ENCODE peak calls at places on chromosomes 6 and 20, in seven cellular contexts. P, C, U, D, Z, X and E are unnamed samples.
A peak's percentile ranks its signal among the peaks of the same experiment; 100 is the strongest.

GRCh38 chr20:36950432-36951197 is 893 bp downstream of the SAMHD1 start:
- DNase-seq in P (no peak), C (peak; percentile 50), U (peak; percentile 20), D (peak; percentile 41), Z (peak; percentile 30), X (peak; percentile 38), E (no peak)

GRCh38 chr20:45044084-45044573 is 56.8 kb downstream of the KCNS1 start:
- DNase-seq in P (no peak), C (peak; percentile 38), U (no peak), D (no peak), Z (peak; percentile 61), X (peak; percentile 33), E (no peak)

GRCh38 chr6:160079686-160080043 is 42.0 kb upstream of the SLC22A1 start:
- DNase-seq in P (no peak), C (no peak), U (no peak), D (no peak), Z (no peak), X (no peak), E (peak; percentile 70)

GRCh38 chr6:99276747-99277146 is 72.7 kb downstream of the FAXC start:
- DNase-seq in P (no peak), C (no peak), U (no peak), D (no peak), Z (peak; percentile 32), X (no peak), E (no peak)

GRCh38 chr20:38201356-38201755 is 36.3 kb upstream of the TGM2 start:
- DNase-seq in P (no peak), C (no peak), U (no peak), D (peak; percentile 40), Z (peak; percentile 94), X (no peak), E (no peak)

GRCh38 chr6:30194797-30195690 is 18.2 kb downstream of the TRIM26 start:
- DNase-seq in P (no peak), C (no peak), U (no peak), D (no peak), Z (no peak), X (no peak), E (no peak)

GRCh38 chr6:8277769-8278168 is 157.6 kb downstream of the SLC35B3 start:
- DNase-seq in P (no peak), C (no peak), U (no peak), D (no peak), Z (no peak), X (no peak), E (no peak)

GRCh38 chr6:37525460-37526357 is 26.0 kb upstream of the CCDC167 start:
- DNase-seq in P (no peak), C (no peak), U (no peak), D (no peak), Z (no peak), X (no peak), E (no peak)

GRCh38 chr6:12458558-12458957 is 168.4 kb downstream of the EDN1 start:
- DNase-seq in P (no peak), C (no peak), U (no peak), D (no peak), Z (no peak), X (no peak), E (no peak)

DNA sequence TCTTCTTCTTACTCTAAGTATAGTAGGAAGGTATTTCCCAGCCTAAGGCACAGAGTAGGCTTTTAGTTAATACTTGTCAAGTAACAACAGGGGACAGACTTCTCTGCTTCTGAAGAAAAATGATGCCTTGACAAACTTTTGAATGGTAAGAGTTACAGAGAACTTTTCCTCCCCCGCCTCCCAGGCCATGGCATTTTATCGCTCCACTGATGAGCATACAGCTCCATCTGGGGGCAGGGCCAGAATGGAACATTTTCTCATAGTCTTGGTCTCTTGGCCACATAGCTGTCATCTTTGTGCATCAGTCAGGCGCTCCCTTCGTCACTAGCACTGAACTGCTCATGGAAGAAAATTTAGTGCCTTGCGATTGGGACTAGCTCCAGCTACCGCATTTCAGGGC is 1066.8 kb upstream of the CITED2 start:
- DNase-seq in P (no peak), C (peak; percentile 89), U (peak; percentile 46), D (peak; percentile 25), Z (peak; percentile 28), X (peak; percentile 56), E (peak; percentile 52)
- TF ChIP-seq CTCF in P (no peak), C (peak; percentile 41), U (peak; percentile 72), D (peak; percentile 59), Z (peak; percentile 78), X (peak; percentile 60), E (peak; percentile 69)

GRCh38 chr6:498795-499231 is 107.3 kb downstream of the IRF4 start:
- DNase-seq in P (no peak), C (no peak), U (no peak), D (no peak), Z (no peak), X (no peak), E (no peak)
- H3K27ac ChIP-seq in P (no peak overlapping the region), C (no peak overlapping the region), U (no peak overlapping the region), D (no peak overlapping the region), Z (no peak overlapping the region), X (no peak overlapping the region), E (no peak overlapping the region)

GRCh38 chr6:33904050-33904827 is 100.4 kb upstream of the MLN start:
- DNase-seq in P (no peak), C (no peak), U (no peak), D (no peak), Z (no peak), X (peak; percentile 36), E (no peak)
- H3K4me1 ChIP-seq in P (no peaks in the 10 kb centered on the region), C (no peaks in the 10 kb centered on the region), U (no peaks in the 10 kb centered on the region), D (no peaks in the 10 kb centered on the region), Z (no peaks in the 10 kb centered on the region), X (peaks cover 21% of the 10 kb centered on the region), E (peaks cover 3% of the 10 kb centered on the region)

GRCh38 chr6:119345114-119345513 is 4.4 kb downstream of the MAN1A1 start:
- DNase-seq in P (no peak), C (no peak), U (no peak), D (no peak), Z (no peak), X (no peak), E (no peak)

GRCh38 chr6:119342430-119342829 is 7.1 kb downstream of the MAN1A1 start:
- DNase-seq in P (no peak), C (no peak), U (no peak), D (no peak), Z (no peak), X (no peak), E (no peak)

GRCh38 chr6:119343573-119344146 is 5.9 kb downstream of the MAN1A1 start:
- DNase-seq in P (no peak), C (no peak), U (no peak), D (no peak), Z (no peak), X (no peak), E (no peak)

GRCh38 chr6:119344306-119344705 is 5.3 kb downstream of the MAN1A1 start:
- DNase-seq in P (no peak), C (no peak), U (no peak), D (no peak), Z (no peak), X (peak; percentile 39), E (no peak)

DNA sequence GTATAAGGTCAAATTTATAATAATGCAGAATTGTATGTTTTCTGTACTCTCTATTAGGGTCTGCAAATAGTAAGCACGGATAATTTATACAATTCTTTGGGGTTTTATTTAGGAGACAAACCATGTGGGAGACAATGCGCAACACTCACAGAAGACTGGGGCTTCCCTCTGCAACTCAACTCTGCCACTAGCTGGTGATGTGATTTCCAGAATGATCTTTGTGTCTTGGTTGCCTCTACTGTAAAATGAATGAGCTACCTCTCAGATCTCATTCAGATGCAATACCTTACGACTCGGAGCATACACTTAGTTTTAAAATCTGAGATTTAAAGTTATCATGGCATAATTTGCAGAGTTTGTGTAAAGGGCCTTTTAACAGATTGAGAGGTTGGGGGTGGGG is 6.4 kb downstream of the MAN1A1 start:
- DNase-seq in P (no peak), C (no peak), U (no peak), D (no peak), Z (no peak), X (no peak), E (no peak)
- TF ChIP-seq CTCF in P (no peak), C (no peak), U (no peak), D (no peak), Z (no peak), X (no peak), E (peak; percentile 16)

GRCh38 chr20:57774111-57774880 is 64.5 kb upstream of the PMEPA1 start:
- DNase-seq in P (no peak), C (no peak), U (no peak), D (no peak), Z (no peak), X (no peak), E (no peak)

GRCh38 chr20:57772349-57772964 is 62.6 kb upstream of the PMEPA1 start:
- DNase-seq in P (no peak), C (no peak), U (no peak), D (no peak), Z (peak; percentile 85), X (no peak), E (no peak)

GRCh38 chr20:57773059-57773815 is 63.4 kb upstream of the PMEPA1 start:
- DNase-seq in P (no peak), C (no peak), U (no peak), D (no peak), Z (no peak), X (no peak), E (no peak)

GRCh38 chr20:57777911-57778310 is 68.1 kb upstream of the PMEPA1 start:
- DNase-seq in P (no peak), C (no peak), U (no peak), D (no peak), Z (no peak), X (no peak), E (no peak)

GRCh38 chr20:57774951-57775350 is 65.1 kb upstream of the PMEPA1 start:
- DNase-seq in P (no peak), C (no peak), U (no peak), D (no peak), Z (no peak), X (no peak), E (no peak)
- H3K27ac ChIP-seq in P (no peak overlapping the region), C (no peak overlapping the region), U (no peak overlapping the region), D (no peak overlapping the region), Z (no peak overlapping the region), X (no peak overlapping the region), E (no peak overlapping the region)

GRCh38 chr6:149342525-149342924 is 25.0 kb downstream of the TAB2 start:
- DNase-seq in P (no peak), C (no peak), U (no peak), D (no peak), Z (no peak), X (no peak), E (no peak)

GRCh38 chr6:149335924-149336323 is 18.4 kb downstream of the TAB2 start:
- DNase-seq in P (no peak), C (no peak), U (no peak), D (peak; percentile 29), Z (peak; percentile 78), X (no peak), E (no peak)

GRCh38 chr6:149337330-149337729 is 19.8 kb downstream of the TAB2 start:
- DNase-seq in P (no peak), C (no peak), U (no peak), D (no peak), Z (no peak), X (no peak), E (no peak)

GRCh38 chr6:149336529-149336928 is 19.0 kb downstream of the TAB2 start:
- DNase-seq in P (no peak), C (no peak), U (no peak), D (no peak), Z (peak; percentile 70), X (no peak), E (no peak)

GRCh38 chr6:149340200-149340599 is 22.7 kb downstream of the TAB2 start:
- DNase-seq in P (no peak), C (no peak), U (no peak), D (no peak), Z (no peak), X (no peak), E (no peak)
- H3K4me1 ChIP-seq in P (peaks cover 68% of the 10 kb centered on the region), C (peaks cover 3% of the 10 kb centered on the region), U (peaks cover 97% of the 10 kb centered on the region), D (peaks cover 64% of the 10 kb centered on the region), Z (peaks cover 25% of the 10 kb centered on the region), X (peaks cover 60% of the 10 kb centered on the region), E (peaks cover 44% of the 10 kb centered on the region)

GRCh38 chr6:150830409-150831165 is 34.9 kb upstream of the MTHFD1L start:
- DNase-seq in P (no peak), C (no peak), U (no peak), D (no peak), Z (no peak), X (no peak), E (no peak)
- TF ChIP-seq CTCF in P (no peak), C (no peak), U (no peak), D (no peak), Z (no peak), X (no peak), E (no peak)